ENCODE peak calls at places on chromosome 21, in ten cellular contexts. X, A, K, E, S, C, W, V, Y and Z are unnamed samples.

GRCh38 chr21:20523191-20523590 is 475.0 kb upstream of the NCAM2 start:
- DNase-seq in W (no peak), E (no peak), C (no peak), S (no peak), Y (no peak), V (no peak), X (no peak), K (no peak), A (no peak), Z (no peak)

GRCh38 chr21:35796834-35797233 is 263.5 kb downstream of the SETD4 start:
- DNase-seq in C (no peak), S (no peak), K (peak; percentile 14), A (peak; percentile 28), X (no peak), W (no peak), Y (no peak), E (no peak), V (peak; percentile 9), Z (no peak)

GRCh38 chr21:41481191-41481590 is 26.8 kb downstream of the TMPRSS2 start:
- DNase-seq in Y (no peak), C (no peak), E (no peak), S (no peak), V (peak; percentile 51), W (no peak), A (no peak), X (no peak), K (peak; percentile 29), Z (no peak)

GRCh38 chr21:33230518-33231324 is 983 bp downstream of the IFNAR2 start:
- DNase-seq in C (no peak), V (peak; percentile 45), K (peak; percentile 77), S (no peak), E (no peak), A (peak; percentile 78), W (peak; percentile 61), X (no peak), Y (peak; percentile 63), Z (no peak)

GRCh38 chr21:31518580-31518979 is 140.9 kb upstream of the SOD1 start:
- DNase-seq in A (no peak), W (no peak), X (no peak), S (no peak), V (no peak), E (no peak), C (no peak), Y (no peak), K (no peak), Z (no peak)

GRCh38 chr21:44550807-44551206 is 498 bp downstream of the KRTAP10-2 start:
- DNase-seq in S (no peak), V (no peak), X (no peak), A (no peak), Y (no peak), C (no peak), W (no peak), K (no peak), E (no peak), Z (no peak)

GRCh38 chr21:43211085-43212071 is 42.6 kb downstream of the CRYAA start:
- DNase-seq in V (no peak), C (no peak), E (no peak), K (no peak), Y (peak; percentile 53), A (no peak), W (no peak), X (no peak), S (no peak), Z (no peak)

GRCh38 chr21:42612390-42612789 is 41.0 kb upstream of the PDE9A start:
- DNase-seq in S (no peak), Y (no peak), X (no peak), K (no peak), W (no peak), V (no peak), C (no peak), E (no peak), A (no peak), Z (no peak)

GRCh38 chr21:32888971-32889370 is 117.4 kb upstream of the PAXBP1 start:
- DNase-seq in W (no peak), C (no peak), A (no peak), E (no peak), Y (no peak), X (no peak), S (no peak), K (no peak), V (no peak), Z (no peak)

GRCh38 chr21:45543371-45543709 is 1.1 kb upstream of the SLC19A1 start:
- DNase-seq in K (peak; percentile 9), X (no peak), V (no peak), C (peak; percentile 22), W (peak; percentile 8), E (no peak), A (no peak), Y (peak; percentile 15), S (no peak), Z (no peak)

GRCh38 chr21:45405819-45406762 is 1.1 kb downstream of the COL18A1 start:
- DNase-seq in X (no peak), S (no peak), W (peak; percentile 9), A (peak; percentile 61), V (peak; percentile 51), K (peak; percentile 46), Y (peak; percentile 30), E (no peak), C (no peak), Z (no peak)

GRCh38 chr21:46662367-46662654 is 26.8 kb downstream of the PRMT2 start:
- DNase-seq in E (no peak), C (no peak), W (no peak), Y (no peak), S (no peak), K (no peak), X (no peak), V (no peak), A (no peak), Z (no peak)

GRCh38 chr21:26169061-26169610 is 1.4 kb downstream of the APP start:
- DNase-seq in S (peak; percentile 15), V (peak; percentile 78), A (peak; percentile 70), C (no peak), K (peak; percentile 75), Y (peak; percentile 26), E (peak; percentile 1), X (no peak), W (peak; percentile 61), Z (no peak)

GRCh38 chr21:42474043-42474831 is 21.8 kb downstream of the RSPH1 start:
- DNase-seq in V (no peak), S (no peak), C (no peak), W (peak; percentile 53), K (peak; percentile 4), A (peak; percentile 80), X (no peak), Y (no peak), E (no peak), Z (no peak)

GRCh38 chr21:23127973-23128372 is 2129.8 kb downstream of the NCAM2 start:
- DNase-seq in W (no peak), E (no peak), A (no peak), K (no peak), V (no peak), C (no peak), S (no peak), Y (no peak), X (no peak), Z (no peak)

GRCh38 chr21:46052703-46053651 is 44.9 kb upstream of the COL6A2 start:
- DNase-seq in A (peak; percentile 95), V (peak; percentile 87), W (no peak), E (no peak), X (no peak), Y (no peak), C (no peak), K (peak; percentile 86), S (no peak), Z (no peak)

GRCh38 chr21:25639922-25640670 is 1.0 kb downstream of the JAM2 start:
- DNase-seq in V (peak; percentile 10), A (peak; percentile 24), C (peak; percentile 29), W (no peak), S (no peak), X (no peak), K (peak; percentile 39), E (no peak), Y (peak; percentile 38), Z (no peak)

GRCh38 chr21:27346041-27346448 is 379.2 kb upstream of the ADAMTS5 start:
- DNase-seq in A (peak; percentile 54), S (no peak), V (no peak), C (no peak), Y (no peak), K (peak; percentile 61), W (no peak), E (no peak), X (no peak), Z (no peak)

GRCh38 chr21:42466700-42467612 is 29.1 kb downstream of the RSPH1 start:
- DNase-seq in C (no peak), E (no peak), K (peak; percentile 10), W (no peak), X (no peak), A (peak; percentile 85), Y (no peak), S (no peak), V (peak; percentile 39), Z (peak; percentile 31)